ENCODE peak calls at places on chromosomes 2 and 18, in seven cellular contexts. X, Z, Y, H, B, V and O are unnamed samples. For H3K79me1, the result is how much of the 10 kb centered on the place peaks cover.

GRCh38 chr18:35029103-35029502 is 12.1 kb upstream of the MAPRE2 start:
- DNase-seq in X (no peak), Z (peak), Y (no peak), H (peak), B (no peak), V (peak), O (no peak)

GRCh38 chr18:26185267-26185666 is 41.0 kb upstream of the TAF4B start:
- DNase-seq in X (peak), Z (no peak), Y (no peak), H (no peak), B (no peak), V (no peak), O (no peak)

GRCh38 chr2:46239175-46239846 is 57.9 kb upstream of the EPAS1 start:
- DNase-seq in X (no peak), Z (peak), Y (no peak), H (no peak), B (no peak), V (peak), O (no peak)

GRCh38 chr18:43271593-43272432 is 5.5 kb downstream of the SYT4 start:
- DNase-seq in X (peak), Z (peak), Y (peak), H (peak), B (no peak), V (no peak), O (no peak)

GRCh38 chr2:10654069-10654468 is 35.7 kb downstream of the NOL10 start:
- DNase-seq in X (no peak), Z (peak), Y (no peak), H (peak), B (no peak), V (peak), O (no peak)

GRCh38 chr2:226078656-226079055 is 679.1 kb downstream of the NYAP2 start:
- DNase-seq in X (no peak), Z (no peak), Y (no peak), H (no peak), B (no peak), V (no peak), O (no peak)

GRCh38 chr2:216006164-216006663 is 7.1 kb downstream of the MREG start:
- DNase-seq in X (peak), Z (no peak), Y (no peak), H (no peak), B (peak), V (peak), O (peak)

GRCh38 chr18:8661754-8662573 is 43.4 kb upstream of the MTCL1 start:
- DNase-seq in X (peak), Z (peak), Y (peak), H (peak), B (peak), V (no peak), O (peak)

GRCh38 chr18:61596296-61596695 is 263.1 kb downstream of the CDH20 start:
- DNase-seq in X (no peak), Z (no peak), Y (no peak), H (peak), B (no peak), V (no peak), O (no peak)

GRCh38 chr18:10877974-10878373 is 271.4 kb downstream of the PIEZO2 start:
- DNase-seq in X (no peak), Z (no peak), Y (no peak), H (no peak), B (no peak), V (no peak), O (no peak)

GRCh38 chr2:28593356-28593755 is 97.5 kb downstream of the PLB1 start:
- DNase-seq in X (no peak), Z (no peak), Y (no peak), H (no peak), B (no peak), V (no peak), O (no peak)

GRCh38 chr2:88054300-88055048 is 1.1 kb downstream of the KRCC1 start:
- DNase-seq in X (peak), Z (peak), Y (no peak), H (no peak), B (no peak), V (peak), O (no peak)

GRCh38 chr2:221049950-221050349 is 522.2 kb downstream of the EPHA4 start:
- DNase-seq in X (no peak), Z (no peak), Y (no peak), H (no peak), B (no peak), V (no peak), O (no peak)

GRCh38 chr2:120225549-120226065 is 2.4 kb upstream of the TMEM185B start:
- DNase-seq in X (no peak), Z (no peak), Y (no peak), H (no peak), B (no peak), V (no peak), O (no peak)

GRCh38 chr18:78776706-78777105 is 202.9 kb upstream of the SALL3 start:
- DNase-seq in X (no peak), Z (no peak), Y (no peak), H (no peak), B (no peak), V (no peak), O (no peak)

GRCh38 chr2:142445023-142445422 is 314.2 kb upstream of the LRP1B start:
- DNase-seq in X (no peak), Z (no peak), Y (no peak), H (no peak), B (no peak), V (no peak), O (no peak)

GRCh38 chr2:128557069-128557468 is 238.4 kb upstream of the HS6ST1 start:
- DNase-seq in X (no peak), Z (no peak), Y (no peak), H (no peak), B (no peak), V (no peak), O (no peak)

DNA sequence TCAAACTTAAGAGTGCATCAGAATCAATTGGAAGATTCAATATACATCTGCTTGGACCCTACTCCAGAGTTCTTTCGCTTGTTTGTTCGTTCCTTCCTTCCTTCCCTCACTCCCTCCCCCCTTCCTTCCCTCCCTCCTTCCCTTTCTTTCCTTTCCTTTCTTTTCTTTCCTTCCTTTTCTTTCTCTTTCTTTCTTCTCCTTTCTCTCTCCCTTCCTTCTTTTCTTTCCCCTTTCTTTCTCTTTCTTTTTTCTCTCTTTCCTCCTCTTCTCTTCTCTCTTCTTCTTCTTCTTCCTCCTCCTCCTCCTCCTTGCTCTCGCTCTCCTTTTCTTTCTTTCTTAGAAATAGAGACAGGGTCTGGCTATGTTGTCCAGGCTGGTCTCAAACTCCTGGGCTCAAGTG is 45.9 kb downstream of the MTHFD2 start:
- DNase-seq in X (no peak), Z (no peak), Y (no peak), H (no peak), B (no peak), V (no peak), O (no peak)
- H3K79me1 ChIP-seq in X (under half), Z (under half), Y (under half), H (under half), B (under half), V (under half), O (under half)

GRCh38 chr2:106960633-106961205 is 74.8 kb upstream of the ST6GAL2 start:
- DNase-seq in X (peak), Z (peak), Y (no peak), H (no peak), B (no peak), V (no peak), O (no peak)
- H3K79me1 ChIP-seq in X (under half), Z (under half), Y (under half), H (under half), B (under half), V (under half), O (under half)

DNA sequence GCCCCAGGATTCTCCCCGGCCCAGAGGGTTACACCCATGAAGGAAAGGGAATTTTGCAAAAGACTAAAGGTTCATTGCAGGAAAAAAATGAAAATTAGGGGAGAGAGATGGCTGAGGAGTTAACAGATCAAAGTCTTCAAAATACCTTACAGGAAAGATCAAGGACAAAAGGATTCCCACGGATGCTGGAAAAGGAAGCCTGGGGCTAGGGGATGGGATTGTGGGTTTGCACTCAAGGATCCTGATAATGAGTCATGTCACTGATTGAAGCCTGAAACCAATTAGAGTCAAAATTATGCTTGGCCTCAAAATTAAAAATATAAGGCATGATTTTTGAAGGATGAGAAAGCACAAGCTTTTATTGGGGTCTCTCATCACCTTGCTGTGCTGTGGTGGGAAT is 32.6 kb upstream of the COPS8 start:
- DNase-seq in X (peak), Z (no peak), Y (no peak), H (no peak), B (no peak), V (no peak), O (no peak)
- H3K79me1 ChIP-seq in X (under half), Z (under half), Y (under half), H (under half), B (under half), V (under half), O (under half)

DNA sequence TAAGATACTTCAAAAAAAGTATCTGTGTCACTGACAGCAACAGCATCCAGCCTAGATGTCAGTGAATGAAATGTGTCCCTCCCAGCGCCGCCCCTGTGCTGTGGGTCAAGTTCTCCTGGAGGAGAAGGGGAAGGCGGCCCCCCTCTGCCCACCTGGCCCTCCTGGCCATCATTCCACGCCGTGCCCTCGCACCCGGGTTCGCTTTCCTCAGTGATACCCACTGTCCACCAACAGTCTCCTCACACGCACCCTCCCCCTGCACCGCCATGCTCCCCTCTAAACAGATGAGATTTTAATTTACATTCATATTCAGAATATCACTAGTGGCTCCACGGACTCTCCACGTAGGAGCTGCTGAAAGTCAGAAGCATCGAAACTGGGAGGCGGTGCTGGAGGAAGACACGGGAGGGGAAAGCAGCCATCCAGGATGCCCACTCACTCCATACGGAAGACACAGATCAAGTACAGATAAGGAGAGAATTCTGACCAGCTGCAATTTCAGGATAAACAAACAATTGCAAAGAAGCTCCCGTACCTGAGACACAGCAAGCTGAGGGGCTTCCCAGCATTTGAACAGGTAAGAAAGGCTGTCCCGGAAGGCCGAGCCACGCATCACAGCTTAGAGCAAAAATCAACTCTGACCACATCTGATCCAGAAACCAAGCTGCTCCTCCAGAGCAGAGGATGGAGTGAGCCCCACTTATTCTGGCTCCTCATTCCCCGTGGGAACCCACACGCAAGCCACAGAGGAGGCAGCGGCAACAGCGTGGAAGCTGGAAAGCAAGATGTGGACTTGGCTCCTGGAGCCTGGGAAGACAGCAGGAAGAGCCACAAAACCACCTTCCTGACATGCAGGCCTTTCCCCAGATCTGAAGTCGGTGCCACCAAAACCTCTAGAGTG is 49.7 kb downstream of the PXDN start:
- DNase-seq in X (no peak), Z (no peak), Y (no peak), H (no peak), B (no peak), V (no peak), O (peak)
- H3K79me1 ChIP-seq in X (under half), Z (under half), Y (under half), H (half or more), B (under half), V (under half), O (under half)

DNA sequence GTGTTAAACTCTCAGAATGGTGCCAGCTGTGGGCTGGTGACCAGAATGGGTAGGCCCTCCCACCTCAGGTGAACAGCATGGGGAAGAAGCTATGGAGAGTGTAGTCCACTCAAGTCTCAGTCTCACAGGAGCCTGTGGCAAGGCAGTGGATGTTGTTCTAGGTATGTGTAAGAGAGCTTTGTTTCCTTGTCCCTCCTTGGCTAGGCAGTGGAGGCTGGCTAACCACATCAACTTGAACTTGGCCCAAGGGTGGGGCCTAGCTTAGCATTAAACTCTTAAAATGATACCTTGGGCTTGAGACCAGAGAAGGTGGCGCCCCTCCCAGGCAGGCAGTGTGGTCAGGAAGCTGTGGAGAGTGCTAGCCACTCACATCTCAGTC is 53.2 kb upstream of the SLC4A10 start:
- DNase-seq in X (no peak), Z (no peak), Y (no peak), H (no peak), B (no peak), V (no peak), O (no peak)
- H3K79me1 ChIP-seq in X (under half), Z (under half), Y (under half), H (under half), B (under half), V (under half), O (under half)

GRCh38 chr2:26144953-26145680 is 27.8 kb upstream of the GAREM2 start:
- DNase-seq in X (peak), Z (peak), Y (peak), H (peak), B (peak), V (peak), O (peak)
- H3K79me1 ChIP-seq in X (under half), Z (under half), Y (under half), H (under half), B (under half), V (under half), O (under half)

GRCh38 chr2:163345795-163346573 is 389.8 kb downstream of the FIGN start:
- DNase-seq in X (peak), Z (peak), Y (peak), H (peak), B (no peak), V (peak), O (no peak)

GRCh38 chr2:163338270-163338669 is 397.5 kb downstream of the FIGN start:
- DNase-seq in X (no peak), Z (no peak), Y (no peak), H (no peak), B (peak), V (no peak), O (no peak)

GRCh38 chr2:163343316-163343715 is 392.5 kb downstream of the FIGN start:
- DNase-seq in X (peak), Z (no peak), Y (no peak), H (peak), B (peak), V (no peak), O (no peak)

GRCh38 chr2:163341426-163341825 is 394.4 kb downstream of the FIGN start:
- DNase-seq in X (no peak), Z (peak), Y (no peak), H (peak), B (no peak), V (no peak), O (no peak)
- H3K79me1 ChIP-seq in X (under half), Z (under half), Y (under half), H (under half), B (under half), V (under half), O (under half)

GRCh38 chr2:33225350-33225749 is 251.1 kb upstream of the RASGRP3 start:
- DNase-seq in X (no peak), Z (no peak), Y (no peak), H (no peak), B (no peak), V (no peak), O (no peak)
- H3K79me1 ChIP-seq in X (under half), Z (under half), Y (under half), H (half or more), B (under half), V (under half), O (under half)